ENCODE peak calls at places on chromosomes 2 and 18, in seven cellular contexts. One of them, this sample, is unnamed.

GRCh38 chr2:103977681-103978080 is 876.2 kb upstream of the POU3F3 start:
- DNase-seq in NCI-H2081 treated with DMSO at 0.1 percent for 48 hours: no peak
- DNase-seq in NCI-H1930: no peak
- DNase-seq in Ammon's horn: no peak
- DNase-seq in psoas muscle: no peak
- DNase-seq in activated T-helper 1 cell treated with anti-CD3 and anti-CD28 coated beads, Interleukin-12 subunit alpha, Interleukin-12 subunit beta, Interleukin-2, Interleukin-4 antibody, amounts not matched to agents 30 ng/mL and 10 ng/mL and 1 ng/mL, durations not matched to agents 14 hours and 24 hours and 36 hours: no peak
- DNase-seq in amniotic stem cell: no peak
- DNase-seq in this sample: no peak

GRCh38 chr2:128446049-128446811 is 127.6 kb upstream of the HS6ST1 start:
- DNase-seq in NCI-H2081 treated with DMSO at 0.1 percent for 48 hours: no peak
- DNase-seq in NCI-H1930: no peak
- DNase-seq in Ammon's horn: no peak
- DNase-seq in psoas muscle: no peak
- DNase-seq in activated T-helper 1 cell treated with anti-CD3 and anti-CD28 coated beads, Interleukin-12 subunit alpha, Interleukin-12 subunit beta, Interleukin-2, Interleukin-4 antibody, amounts not matched to agents 30 ng/mL and 10 ng/mL and 1 ng/mL, durations not matched to agents 14 hours and 24 hours and 36 hours: no peak
- DNase-seq in amniotic stem cell: no peak
- DNase-seq in this sample: no peak

GRCh38 chr2:164911832-164912231 is 43.5 kb downstream of the SLC38A11 start:
- DNase-seq in NCI-H2081 treated with DMSO at 0.1 percent for 48 hours: no peak
- DNase-seq in NCI-H1930: no peak
- DNase-seq in Ammon's horn: no peak
- DNase-seq in psoas muscle: no peak
- DNase-seq in activated T-helper 1 cell treated with anti-CD3 and anti-CD28 coated beads, Interleukin-12 subunit alpha, Interleukin-12 subunit beta, Interleukin-2, Interleukin-4 antibody, amounts not matched to agents 30 ng/mL and 10 ng/mL and 1 ng/mL, durations not matched to agents 14 hours and 24 hours and 36 hours: no peak
- DNase-seq in amniotic stem cell: no peak
- DNase-seq in this sample: no peak

GRCh38 chr2:100884145-100884621 is 64.2 kb downstream of the NPAS2 start:
- DNase-seq in NCI-H2081 treated with DMSO at 0.1 percent for 48 hours: no peak
- DNase-seq in NCI-H1930: no peak
- DNase-seq in Ammon's horn: no peak
- DNase-seq in psoas muscle: no peak
- DNase-seq in activated T-helper 1 cell treated with anti-CD3 and anti-CD28 coated beads, Interleukin-12 subunit alpha, Interleukin-12 subunit beta, Interleukin-2, Interleukin-4 antibody, amounts not matched to agents 30 ng/mL and 10 ng/mL and 1 ng/mL, durations not matched to agents 14 hours and 24 hours and 36 hours: no peak
- DNase-seq in amniotic stem cell: no peak
- DNase-seq in this sample: peak

GRCh38 chr18:45416168-45416567 is 199.1 kb upstream of the SLC14A2 start:
- DNase-seq in NCI-H2081 treated with DMSO at 0.1 percent for 48 hours: no peak
- DNase-seq in NCI-H1930: peak
- DNase-seq in Ammon's horn: peak
- DNase-seq in psoas muscle: no peak
- DNase-seq in activated T-helper 1 cell treated with anti-CD3 and anti-CD28 coated beads, Interleukin-12 subunit alpha, Interleukin-12 subunit beta, Interleukin-2, Interleukin-4 antibody, amounts not matched to agents 30 ng/mL and 10 ng/mL and 1 ng/mL, durations not matched to agents 14 hours and 24 hours and 36 hours: no peak
- DNase-seq in amniotic stem cell: no peak
- DNase-seq in this sample: no peak

GRCh38 chr2:179686718-179687342 is 174.6 kb downstream of the ZNF385B start:
- DNase-seq in NCI-H2081 treated with DMSO at 0.1 percent for 48 hours: no peak
- DNase-seq in NCI-H1930: no peak
- DNase-seq in Ammon's horn: no peak
- DNase-seq in psoas muscle: no peak
- DNase-seq in activated T-helper 1 cell treated with anti-CD3 and anti-CD28 coated beads, Interleukin-12 subunit alpha, Interleukin-12 subunit beta, Interleukin-2, Interleukin-4 antibody, amounts not matched to agents 30 ng/mL and 10 ng/mL and 1 ng/mL, durations not matched to agents 14 hours and 24 hours and 36 hours: no peak
- DNase-seq in amniotic stem cell: no peak
- DNase-seq in this sample: peak

GRCh38 chr2:145682536-145683157 is 1162.7 kb upstream of the ZEB2 start:
- DNase-seq in NCI-H2081 treated with DMSO at 0.1 percent for 48 hours: no peak
- DNase-seq in NCI-H1930: no peak
- DNase-seq in Ammon's horn: no peak
- DNase-seq in psoas muscle: no peak
- DNase-seq in activated T-helper 1 cell treated with anti-CD3 and anti-CD28 coated beads, Interleukin-12 subunit alpha, Interleukin-12 subunit beta, Interleukin-2, Interleukin-4 antibody, amounts not matched to agents 30 ng/mL and 10 ng/mL and 1 ng/mL, durations not matched to agents 14 hours and 24 hours and 36 hours: no peak
- DNase-seq in amniotic stem cell: no peak
- DNase-seq in this sample: peak

GRCh38 chr2:47091118-47091517 is 64.0 kb downstream of the STPG4 start:
- DNase-seq in NCI-H2081 treated with DMSO at 0.1 percent for 48 hours: no peak
- DNase-seq in NCI-H1930: no peak
- DNase-seq in Ammon's horn: no peak
- DNase-seq in psoas muscle: no peak
- DNase-seq in activated T-helper 1 cell treated with anti-CD3 and anti-CD28 coated beads, Interleukin-12 subunit alpha, Interleukin-12 subunit beta, Interleukin-2, Interleukin-4 antibody, amounts not matched to agents 30 ng/mL and 10 ng/mL and 1 ng/mL, durations not matched to agents 14 hours and 24 hours and 36 hours: no peak
- DNase-seq in amniotic stem cell: no peak
- DNase-seq in this sample: peak

GRCh38 chr2:70047406-70048033 is 39.8 kb upstream of the PCBP1 start:
- DNase-seq in NCI-H2081 treated with DMSO at 0.1 percent for 48 hours: no peak
- DNase-seq in NCI-H1930: no peak
- DNase-seq in Ammon's horn: no peak
- DNase-seq in psoas muscle: no peak
- DNase-seq in activated T-helper 1 cell treated with anti-CD3 and anti-CD28 coated beads, Interleukin-12 subunit alpha, Interleukin-12 subunit beta, Interleukin-2, Interleukin-4 antibody, amounts not matched to agents 30 ng/mL and 10 ng/mL and 1 ng/mL, durations not matched to agents 14 hours and 24 hours and 36 hours: no peak
- DNase-seq in amniotic stem cell: no peak
- DNase-seq in this sample: no peak

GRCh38 chr2:237475704-237476107 is 11.3 kb upstream of the MLPH start:
- DNase-seq in NCI-H2081 treated with DMSO at 0.1 percent for 48 hours: no peak
- DNase-seq in NCI-H1930: no peak
- DNase-seq in Ammon's horn: peak
- DNase-seq in psoas muscle: peak
- DNase-seq in activated T-helper 1 cell treated with anti-CD3 and anti-CD28 coated beads, Interleukin-12 subunit alpha, Interleukin-12 subunit beta, Interleukin-2, Interleukin-4 antibody, amounts not matched to agents 30 ng/mL and 10 ng/mL and 1 ng/mL, durations not matched to agents 14 hours and 24 hours and 36 hours: no peak
- DNase-seq in amniotic stem cell: no peak
- DNase-seq in this sample: peak

GRCh38 chr2:128411431-128411830 is 92.8 kb upstream of the HS6ST1 start:
- DNase-seq in NCI-H2081 treated with DMSO at 0.1 percent for 48 hours: no peak
- DNase-seq in NCI-H1930: no peak
- DNase-seq in Ammon's horn: no peak
- DNase-seq in psoas muscle: no peak
- DNase-seq in activated T-helper 1 cell treated with anti-CD3 and anti-CD28 coated beads, Interleukin-12 subunit alpha, Interleukin-12 subunit beta, Interleukin-2, Interleukin-4 antibody, amounts not matched to agents 30 ng/mL and 10 ng/mL and 1 ng/mL, durations not matched to agents 14 hours and 24 hours and 36 hours: no peak
- DNase-seq in amniotic stem cell: no peak
- DNase-seq in this sample: no peak

GRCh38 chr18:3044931-3045698 is 32.2 kb upstream of the LPIN2 start:
- DNase-seq in NCI-H2081 treated with DMSO at 0.1 percent for 48 hours: no peak
- DNase-seq in NCI-H1930: no peak
- DNase-seq in Ammon's horn: peak
- DNase-seq in psoas muscle: peak
- DNase-seq in activated T-helper 1 cell treated with anti-CD3 and anti-CD28 coated beads, Interleukin-12 subunit alpha, Interleukin-12 subunit beta, Interleukin-2, Interleukin-4 antibody, amounts not matched to agents 30 ng/mL and 10 ng/mL and 1 ng/mL, durations not matched to agents 14 hours and 24 hours and 36 hours: no peak
- DNase-seq in amniotic stem cell: no peak
- DNase-seq in this sample: no peak

GRCh38 chr2:160043265-160043664 is 19.1 kb downstream of the PLA2R1 start:
- DNase-seq in NCI-H2081 treated with DMSO at 0.1 percent for 48 hours: no peak
- DNase-seq in NCI-H1930: no peak
- DNase-seq in Ammon's horn: no peak
- DNase-seq in psoas muscle: no peak
- DNase-seq in activated T-helper 1 cell treated with anti-CD3 and anti-CD28 coated beads, Interleukin-12 subunit alpha, Interleukin-12 subunit beta, Interleukin-2, Interleukin-4 antibody, amounts not matched to agents 30 ng/mL and 10 ng/mL and 1 ng/mL, durations not matched to agents 14 hours and 24 hours and 36 hours: no peak
- DNase-seq in amniotic stem cell: no peak
- DNase-seq in this sample: no peak